ENCODE peak calls at places on chromosomes 7 and 10, in six cellular contexts. O is HCT116, E is H1, K is HepG2, J is K562, X is GM12878. S is an unnamed sample.

GRCh38 chr10:72353028-72353962 is 1.4 kb downstream of the DNAJB12 start:
- DNase-seq in O (no peak), E (no peak), K (no peak), J (peak), X (no peak), S (no peak)

GRCh38 chr7:115352375-115352774 is 430.5 kb downstream of the MDFIC start:
- DNase-seq in O (no peak), E (no peak), K (no peak), J (no peak), X (no peak), S (no peak)

GRCh38 chr10:122379537-122379936 is 5.0 kb downstream of the PLEKHA1 start:
- DNase-seq in O (no peak), E (no peak), K (no peak), J (no peak), X (no peak), S (no peak)

GRCh38 chr7:1225462-1226154 is 7.1 kb upstream of the UNCX start:
- DNase-seq in O (no peak), E (no peak), K (no peak), J (peak), X (no peak), S (no peak)

GRCh38 chr7:43534110-43534509 is 48.8 kb upstream of the STK17A start:
- DNase-seq in O (no peak), E (no peak), K (no peak), J (no peak), X (no peak), S (no peak)

GRCh38 chr7:90961037-90961725 is 303.1 kb upstream of the FZD1 start:
- DNase-seq in O (no peak), E (no peak), K (no peak), J (no peak), X (no peak), S (no peak)

GRCh38 chr7:138720286-138720685 is 19.1 kb upstream of the SVOPL start:
- DNase-seq in O (no peak), E (no peak), K (no peak), J (no peak), X (no peak), S (no peak)

GRCh38 chr7:139702313-139702731 is 75.5 kb downstream of the HIPK2 start:
- DNase-seq in O (no peak), E (no peak), K (no peak), J (no peak), X (no peak), S (no peak)

GRCh38 chr10:89440262-89440661 is 25.9 kb downstream of the IFIT5 start:
- DNase-seq in O (no peak), E (no peak), K (no peak), J (no peak), X (no peak), S (no peak)

GRCh38 chr7:36937754-36938551 is 213.7 kb upstream of the AOAH start:
- DNase-seq in O (no peak), E (no peak), K (no peak), J (peak), X (no peak), S (no peak)

GRCh38 chr7:121073463-121074099 is 85.1 kb downstream of the CPED1 start:
- DNase-seq in O (no peak), E (no peak), K (no peak), J (no peak), X (no peak), S (no peak)

GRCh38 chr7:27586825-27587224 is 75.9 kb downstream of the HIBADH start:
- DNase-seq in O (no peak), E (no peak), K (no peak), J (no peak), X (peak), S (no peak)

GRCh38 chr7:76296743-76297740 is 5.4 kb upstream of the HSPB1 start:
- DNase-seq in O (no peak), E (no peak), K (peak), J (no peak), X (no peak), S (no peak)

GRCh38 chr7:157667731-157668130 is 330.9 kb downstream of the DNAJB6 start:
- DNase-seq in O (no peak), E (no peak), K (no peak), J (no peak), X (no peak), S (no peak)

GRCh38 chr7:101537205-101537604 is 91.9 kb downstream of the MYL10 start:
- DNase-seq in O (no peak), E (no peak), K (peak), J (no peak), X (no peak), S (no peak)

GRCh38 chr10:36385693-36386092 is 739.7 kb upstream of the ANKRD30A start:
- DNase-seq in O (no peak), E (no peak), K (no peak), J (no peak), X (no peak), S (no peak)

GRCh38 chr7:112086496-112087254 is 119.5 kb downstream of the DOCK4 start:
- DNase-seq in O (no peak), E (no peak), K (peak), J (no peak), X (no peak), S (no peak)

GRCh38 chr10:17793041-17793440 is 16.1 kb upstream of the MRC1 start:
- DNase-seq in O (no peak), E (no peak), K (no peak), J (no peak), X (no peak), S (no peak)

GRCh38 chr10:118927317-118927716 is 102.2 kb upstream of the NANOS1 start:
- DNase-seq in O (no peak), E (no peak), K (no peak), J (no peak), X (no peak), S (no peak)

GRCh38 chr7:71770269-71770907 is 638.4 kb downstream of the GALNT17 start:
- DNase-seq in O (no peak), E (no peak), K (no peak), J (no peak), X (no peak), S (no peak)

GRCh38 chr7:66824041-66824440 is 83.5 kb downstream of the RABGEF1 start:
- DNase-seq in O (no peak), E (no peak), K (no peak), J (no peak), X (no peak), S (no peak)

GRCh38 chr10:132439025-132439388 is 42.0 kb downstream of the PWWP2B start:
- DNase-seq in O (no peak), E (no peak), K (no peak), J (no peak), X (no peak), S (no peak)

GRCh38 chr7:30630986-30631385 is 36.3 kb downstream of the GARS1 start:
- DNase-seq in O (no peak), E (no peak), K (no peak), J (no peak), X (no peak), S (no peak)

GRCh38 chr7:485188-486081 is 34.2 kb downstream of the PDGFA start:
- DNase-seq in O (no peak), E (no peak), K (no peak), J (peak), X (no peak), S (no peak)

GRCh38 chr10:106967482-106967881 is 197.0 kb downstream of the SORCS1 start:
- DNase-seq in O (no peak), E (no peak), K (no peak), J (no peak), X (no peak), S (no peak)

GRCh38 chr7:106997487-106998271 is 46.8 kb upstream of the PRKAR2B start:
- DNase-seq in O (no peak), E (no peak), K (no peak), J (no peak), X (no peak), S (no peak)

GRCh38 chr7:132009778-132010177 is 453.4 kb upstream of the PODXL start:
- DNase-seq in O (no peak), E (no peak), K (no peak), J (no peak), X (no peak), S (no peak)

GRCh38 chr7:98418636-98419315 is 17.9 kb upstream of the BAIAP2L1 start:
- DNase-seq in O (peak), E (no peak), K (peak), J (peak), X (no peak), S (no peak)

GRCh38 chr7:99036531-99037175 is 107.3 kb downstream of the SMURF1 start:
- DNase-seq in O (no peak), E (peak), K (peak), J (peak), X (no peak), S (peak)

GRCh38 chr10:69172241-69172998 is 7.6 kb upstream of the SUPV3L1 start:
- DNase-seq in O (no peak), E (no peak), K (no peak), J (no peak), X (no peak), S (no peak)

GRCh38 chr7:143345428-143345900 is 17.0 kb downstream of the FAM131B start:
- DNase-seq in O (peak), E (peak), K (no peak), J (peak), X (no peak), S (peak)

GRCh38 chr7:25759281-25759680 is 392.7 kb upstream of the NFE2L3 start:
- DNase-seq in O (no peak), E (no peak), K (no peak), J (no peak), X (no peak), S (no peak)

GRCh38 chr7:50607524-50608125 is 42.4 kb upstream of the DDC start:
- DNase-seq in O (no peak), E (no peak), K (no peak), J (no peak), X (no peak), S (no peak)

GRCh38 chr10:113895018-113895417 is 40.6 kb downstream of the NHLRC2 start:
- DNase-seq in O (no peak), E (no peak), K (no peak), J (no peak), X (no peak), S (no peak)

GRCh38 chr7:126185959-126186580 is 1066.7 kb downstream of the GRM8 start:
- DNase-seq in O (no peak), E (peak), K (no peak), J (no peak), X (no peak), S (peak)

GRCh38 chr7:11557627-11558026 is 274.4 kb downstream of the THSD7A start:
- DNase-seq in O (peak), E (peak), K (peak), J (no peak), X (no peak), S (peak)

GRCh38 chr7:18016547-18017444 is 10.8 kb downstream of the PRPS1L1 start:
- DNase-seq in O (no peak), E (no peak), K (no peak), J (no peak), X (no peak), S (no peak)

GRCh38 chr10:77910524-77911145 is 15.9 kb downstream of the DLG5 start:
- DNase-seq in O (no peak), E (no peak), K (no peak), J (no peak), X (no peak), S (no peak)

GRCh38 chr10:77909021-77909754 is 17.4 kb downstream of the DLG5 start:
- DNase-seq in O (no peak), E (no peak), K (no peak), J (peak), X (no peak), S (no peak)

GRCh38 chr10:77911535-77912123 is 14.9 kb downstream of the DLG5 start:
- DNase-seq in O (no peak), E (no peak), K (peak), J (peak), X (no peak), S (no peak)

GRCh38 chr10:77907900-77908717 is 18.4 kb downstream of the DLG5 start:
- DNase-seq in O (no peak), E (no peak), K (peak), J (peak), X (no peak), S (no peak)

DNA sequence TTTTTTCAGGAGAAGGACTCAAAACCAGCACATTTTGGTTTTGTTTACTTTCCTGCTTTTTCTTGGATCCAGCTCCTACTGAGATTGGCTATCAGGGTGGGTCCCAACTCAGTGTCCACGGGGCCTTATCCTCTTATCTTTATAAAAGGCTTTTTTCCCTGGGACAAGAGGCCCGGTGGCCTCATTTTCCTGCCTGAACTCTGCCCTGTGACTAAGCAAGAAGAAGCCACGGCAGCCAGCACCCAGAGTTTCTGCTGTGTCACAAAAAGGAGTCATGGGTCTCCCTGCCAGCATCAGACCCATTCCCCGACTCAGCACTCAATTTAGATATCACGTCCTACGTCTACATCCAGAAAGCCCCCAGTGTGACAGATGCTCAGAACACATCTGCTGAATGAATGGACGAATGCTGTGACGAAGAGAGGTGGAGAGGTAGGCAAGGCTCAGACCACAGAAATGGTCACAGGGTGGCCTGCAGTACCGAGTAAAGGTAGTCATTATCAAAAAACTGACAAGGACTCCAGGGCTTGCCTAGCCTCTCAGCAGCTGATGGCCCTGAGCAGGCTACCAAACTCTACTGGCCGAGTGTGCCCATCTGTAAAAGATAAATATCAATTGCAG is 16.7 kb downstream of the DLG5 start:
- DNase-seq in O (no peak), E (no peak), K (peak), J (peak), X (no peak), S (no peak)
- H3K4me3 ChIP-seq in O (no peak), E (no peak), K (peak), J (peak), X (no peak), S (no peak)

GRCh38 chr7:82755705-82756551 is 312.4 kb upstream of the CACNA2D1 start:
- DNase-seq in O (no peak), E (no peak), K (no peak), J (no peak), X (no peak), S (no peak)
- TF ChIP-seq ZNF274 in O (no peak), E (no peak), K (no peak), J (no peak), X (no peak), S (no peak)

GRCh38 chr10:3708830-3709229 is 76.2 kb downstream of the KLF6 start:
- DNase-seq in O (no peak), E (no peak), K (no peak), J (no peak), X (no peak), S (no peak)
- TF ChIP-seq YY1 in O (no peak), E (no peak), K (no peak), J (no peak), X (no peak), S (no peak)

GRCh38 chr10:80699602-80700039 is 161.9 kb downstream of the SH2D4B start:
- DNase-seq in O (peak), E (peak), K (peak), J (peak), X (no peak), S (peak)

GRCh38 chr10:80700252-80700651 is 162.6 kb downstream of the SH2D4B start:
- DNase-seq in O (no peak), E (no peak), K (no peak), J (no peak), X (no peak), S (no peak)

GRCh38 chr10:80700760-80701444 is 163.2 kb downstream of the SH2D4B start:
- DNase-seq in O (no peak), E (no peak), K (no peak), J (no peak), X (no peak), S (no peak)

GRCh38 chr10:80702143-80702542 is 164.4 kb downstream of the SH2D4B start:
- DNase-seq in O (no peak), E (no peak), K (no peak), J (no peak), X (no peak), S (no peak)

DNA sequence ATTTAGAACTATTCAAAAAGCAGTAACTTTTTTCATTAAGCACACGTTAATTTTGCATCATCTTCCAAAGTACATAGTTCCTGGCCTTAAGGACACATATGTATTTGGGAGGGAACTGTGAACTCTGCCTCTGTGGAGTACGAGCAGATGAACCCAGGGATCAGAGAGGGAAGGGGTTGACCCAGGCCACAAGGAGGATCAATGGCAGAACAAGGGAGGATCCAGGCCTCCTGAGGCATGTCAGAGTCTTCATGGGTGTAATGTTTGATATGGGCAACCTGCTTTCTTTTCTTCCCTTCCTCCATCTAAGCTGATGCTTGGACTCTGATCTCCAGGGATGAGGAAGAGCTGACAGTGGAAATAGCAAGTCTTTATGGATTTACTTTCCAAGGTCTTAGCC is 164.0 kb downstream of the SH2D4B start:
- DNase-seq in O (no peak), E (no peak), K (no peak), J (no peak), X (no peak), S (no peak)
- H3K4me3 ChIP-seq in O (no peak), E (no peak), K (no peak), J (no peak), X (no peak), S (no peak)

S was measured in NT2/D1.